ENCODE peak calls at places on chromosomes 7 and 10, in four cellular contexts. X is left lobe of liver, L is esophagus muscularis mucosa, N is ELF-1. S is an unnamed sample.

GRCh38 chr7:114414151-114415053 is at the start of gene FOXP2:
- DNase-seq in X (no peak), L (no peak), N (no peak), S (no peak)

GRCh38 chr7:49773082-49773938 is at the start of gene VWC2:
- DNase-seq in X (no peak), L (no peak), N (peak; percentile 34), S (no peak)

GRCh38 chr7:27213150-27213903 is 13.4 kb upstream of the HOXA13 start:
- DNase-seq in X (no peak), L (no peak), N (peak; percentile 46), S (no peak)

GRCh38 chr10:74705361-74705980 is 120.9 kb upstream of the KAT6B start:
- DNase-seq in X (no peak), L (no peak), N (no peak), S (no peak)

GRCh38 chr10:56449770-56450169 is 88.7 kb upstream of the ZWINT start:
- DNase-seq in X (no peak), L (no peak), N (no peak), S (no peak)

GRCh38 chr10:114525368-114525949 is 121.2 kb upstream of the AFAP1L2 start:
- DNase-seq in X (no peak), L (no peak), N (no peak), S (no peak)

GRCh38 chr10:102919992-102920736 is 2.1 kb downstream of the CNNM2 start:
- DNase-seq in X (no peak), L (no peak), N (peak; percentile 40), S (no peak)

GRCh38 chr10:19620867-19621266 is 195.4 kb upstream of the PLXDC2 start:
- DNase-seq in X (no peak), L (no peak), N (no peak), S (no peak)

GRCh38 chr10:6224781-6225180 is 22.0 kb downstream of the PFKFB3 start:
- DNase-seq in X (no peak), L (no peak), N (no peak), S (no peak)

GRCh38 chr7:10460474-10460873 is 513.2 kb upstream of the PHF14 start:
- DNase-seq in X (no peak), L (no peak), N (no peak), S (no peak)

GRCh38 chr7:142785841-142786250 is 15.1 kb downstream of the PRSS2 start:
- DNase-seq in X (no peak), L (no peak), N (no peak), S (no peak)

GRCh38 chr7:50757703-50758390 is 24.8 kb downstream of the GRB10 start:
- DNase-seq in X (no peak), L (no peak), N (no peak), S (no peak)

GRCh38 chr10:27158421-27158820 is 3.3 kb downstream of the MASTL start:
- DNase-seq in X (no peak), L (no peak), N (no peak), S (no peak)

GRCh38 chr7:50229964-50230363 is 74.6 kb upstream of the IKZF1 start:
- DNase-seq in X (no peak), L (no peak), N (no peak), S (no peak)

GRCh38 chr7:123571684-123572083 is 14.1 kb upstream of the NDUFA5 start:
- DNase-seq in X (no peak), L (no peak), N (no peak), S (no peak)

GRCh38 chr10:90977162-90977854 is 56.4 kb upstream of the ANKRD1 start:
- DNase-seq in X (no peak), L (no peak), N (no peak), S (no peak)

GRCh38 chr7:90271753-90272152 is 26.8 kb downstream of the CFAP69 start:
- DNase-seq in X (no peak), L (no peak), N (no peak), S (no peak)

GRCh38 chr7:23333671-23334246 is 34.6 kb downstream of the MALSU1 start:
- DNase-seq in X (no peak), L (no peak), N (no peak), S (no peak)

GRCh38 chr10:86178401-86179142 is 188.0 kb downstream of the GRID1 start:
- DNase-seq in X (no peak), L (no peak), N (peak; percentile 76), S (no peak)

GRCh38 chr10:32795598-32796183 is 162.3 kb downstream of the ITGB1 start:
- DNase-seq in X (no peak), L (no peak), N (peak; percentile 23), S (no peak)

GRCh38 chr10:51667992-51668689 is 31.3 kb downstream of the CSTF2T start:
- DNase-seq in X (no peak), L (no peak), N (no peak), S (no peak)

GRCh38 chr7:78588393-78588792 is 789.8 kb downstream of the PHTF2 start:
- DNase-seq in X (no peak), L (no peak), N (no peak), S (no peak)

S was measured in type B pancreatic cell.